ENCODE peak calls at places on chromosomes 1 and 21, in seven cellular contexts. One of them, this sample, is unnamed.

GRCh38 chr21:41186763-41187536 is 19.0 kb downstream of the BACE2 start:
- DNase-seq in EH: no peak
- DNase-seq in endodermal cell: peak; percentile 66
- DNase-seq in uterus: no peak
- DNase-seq in stimulated activated CD4-positive, alpha-beta T cell treated with anti-CD3 and anti-CD28 coated beads, Interleukin-1b, Interleukin-23, amount 100 ng/mL, for 24 hours: no peak
- DNase-seq in CD4-positive, CD25-positive, alpha-beta regulatory T cell: no peak
- DNase-seq in caudate nucleus: no peak
- DNase-seq in this sample: no peak

GRCh38 chr1:179310271-179310670 is 16.7 kb downstream of the SOAT1 start:
- DNase-seq in EH: peak; percentile 54
- DNase-seq in endodermal cell: no peak
- DNase-seq in uterus: no peak
- DNase-seq in stimulated activated CD4-positive, alpha-beta T cell treated with anti-CD3 and anti-CD28 coated beads, Interleukin-1b, Interleukin-23, amount 100 ng/mL, for 24 hours: no peak
- DNase-seq in CD4-positive, CD25-positive, alpha-beta regulatory T cell: no peak
- DNase-seq in caudate nucleus: no peak
- DNase-seq in this sample: no peak

GRCh38 chr1:115643636-115644035 is 1.9 kb downstream of the VANGL1 start:
- DNase-seq in EH: no peak
- DNase-seq in endodermal cell: peak; percentile 40
- DNase-seq in uterus: no peak
- DNase-seq in stimulated activated CD4-positive, alpha-beta T cell treated with anti-CD3 and anti-CD28 coated beads, Interleukin-1b, Interleukin-23, amount 100 ng/mL, for 24 hours: no peak
- DNase-seq in CD4-positive, CD25-positive, alpha-beta regulatory T cell: no peak
- DNase-seq in caudate nucleus: no peak
- DNase-seq in this sample: no peak

GRCh38 chr1:178918955-178919354 is 48.1 kb upstream of the ANGPTL1 start:
- DNase-seq in EH: no peak
- DNase-seq in endodermal cell: no peak
- DNase-seq in uterus: no peak
- DNase-seq in stimulated activated CD4-positive, alpha-beta T cell treated with anti-CD3 and anti-CD28 coated beads, Interleukin-1b, Interleukin-23, amount 100 ng/mL, for 24 hours: no peak
- DNase-seq in CD4-positive, CD25-positive, alpha-beta regulatory T cell: no peak
- DNase-seq in caudate nucleus: no peak
- DNase-seq in this sample: peak; percentile 27

GRCh38 chr1:97791251-97791650 is 129.6 kb downstream of the DPYD start:
- DNase-seq in EH: no peak
- DNase-seq in endodermal cell: no peak
- DNase-seq in uterus: no peak
- DNase-seq in stimulated activated CD4-positive, alpha-beta T cell treated with anti-CD3 and anti-CD28 coated beads, Interleukin-1b, Interleukin-23, amount 100 ng/mL, for 24 hours: no peak
- DNase-seq in CD4-positive, CD25-positive, alpha-beta regulatory T cell: peak; percentile 7
- DNase-seq in caudate nucleus: no peak
- DNase-seq in this sample: no peak

GRCh38 chr21:44063151-44063912 is 43.9 kb upstream of the PWP2 start:
- DNase-seq in EH: no peak
- DNase-seq in endodermal cell: no peak
- DNase-seq in uterus: no peak
- DNase-seq in stimulated activated CD4-positive, alpha-beta T cell treated with anti-CD3 and anti-CD28 coated beads, Interleukin-1b, Interleukin-23, amount 100 ng/mL, for 24 hours: no peak
- DNase-seq in CD4-positive, CD25-positive, alpha-beta regulatory T cell: no peak
- DNase-seq in caudate nucleus: no peak
- DNase-seq in this sample: no peak

GRCh38 chr1:41662656-41663437 is 178.4 kb upstream of the EDN2 start:
- DNase-seq in EH: peak; percentile 92
- DNase-seq in endodermal cell: peak; percentile 86
- DNase-seq in uterus: peak; percentile 55
- DNase-seq in stimulated activated CD4-positive, alpha-beta T cell treated with anti-CD3 and anti-CD28 coated beads, Interleukin-1b, Interleukin-23, amount 100 ng/mL, for 24 hours: no peak
- DNase-seq in CD4-positive, CD25-positive, alpha-beta regulatory T cell: no peak
- DNase-seq in caudate nucleus: no peak
- DNase-seq in this sample: peak; percentile 51

GRCh38 chr1:100810360-100810759 is 84.3 kb downstream of the EXTL2 start:
- DNase-seq in EH: no peak
- DNase-seq in endodermal cell: no peak
- DNase-seq in uterus: no peak
- DNase-seq in stimulated activated CD4-positive, alpha-beta T cell treated with anti-CD3 and anti-CD28 coated beads, Interleukin-1b, Interleukin-23, amount 100 ng/mL, for 24 hours: no peak
- DNase-seq in CD4-positive, CD25-positive, alpha-beta regulatory T cell: no peak
- DNase-seq in caudate nucleus: no peak
- DNase-seq in this sample: no peak

GRCh38 chr1:51897699-51898031 is 19.1 kb upstream of the NRDC start:
- DNase-seq in EH: peak; percentile 98
- DNase-seq in endodermal cell: no peak
- DNase-seq in uterus: no peak
- DNase-seq in stimulated activated CD4-positive, alpha-beta T cell treated with anti-CD3 and anti-CD28 coated beads, Interleukin-1b, Interleukin-23, amount 100 ng/mL, for 24 hours: no peak
- DNase-seq in CD4-positive, CD25-positive, alpha-beta regulatory T cell: no peak
- DNase-seq in caudate nucleus: no peak
- DNase-seq in this sample: no peak

GRCh38 chr1:226655251-226656163 is 83.6 kb downstream of the ITPKB start:
- DNase-seq in EH: peak; percentile 52
- DNase-seq in endodermal cell: peak; percentile 86
- DNase-seq in uterus: no peak
- DNase-seq in stimulated activated CD4-positive, alpha-beta T cell treated with anti-CD3 and anti-CD28 coated beads, Interleukin-1b, Interleukin-23, amount 100 ng/mL, for 24 hours: no peak
- DNase-seq in CD4-positive, CD25-positive, alpha-beta regulatory T cell: no peak
- DNase-seq in caudate nucleus: no peak
- DNase-seq in this sample: no peak

GRCh38 chr1:25504706-25505560 is 38.5 kb upstream of the LDLRAP1 start:
- DNase-seq in EH: peak; percentile 31
- DNase-seq in endodermal cell: peak; percentile 52
- DNase-seq in uterus: no peak
- DNase-seq in stimulated activated CD4-positive, alpha-beta T cell treated with anti-CD3 and anti-CD28 coated beads, Interleukin-1b, Interleukin-23, amount 100 ng/mL, for 24 hours: no peak
- DNase-seq in CD4-positive, CD25-positive, alpha-beta regulatory T cell: no peak
- DNase-seq in caudate nucleus: no peak
- DNase-seq in this sample: no peak

GRCh38 chr1:66323958-66324357 is 210.0 kb upstream of the SGIP1 start:
- DNase-seq in EH: no peak
- DNase-seq in endodermal cell: no peak
- DNase-seq in uterus: no peak
- DNase-seq in stimulated activated CD4-positive, alpha-beta T cell treated with anti-CD3 and anti-CD28 coated beads, Interleukin-1b, Interleukin-23, amount 100 ng/mL, for 24 hours: no peak
- DNase-seq in CD4-positive, CD25-positive, alpha-beta regulatory T cell: peak; percentile 8
- DNase-seq in caudate nucleus: no peak
- DNase-seq in this sample: no peak

GRCh38 chr1:224149733-224150132 is 33.3 kb upstream of the DEGS1 start:
- DNase-seq in EH: no peak
- DNase-seq in endodermal cell: no peak
- DNase-seq in uterus: no peak
- DNase-seq in stimulated activated CD4-positive, alpha-beta T cell treated with anti-CD3 and anti-CD28 coated beads, Interleukin-1b, Interleukin-23, amount 100 ng/mL, for 24 hours: no peak
- DNase-seq in CD4-positive, CD25-positive, alpha-beta regulatory T cell: no peak
- DNase-seq in caudate nucleus: no peak
- DNase-seq in this sample: no peak

GRCh38 chr1:154877370-154877974 is 7.4 kb upstream of the KCNN3 start:
- DNase-seq in EH: no peak
- DNase-seq in endodermal cell: peak; percentile 46
- DNase-seq in uterus: no peak
- DNase-seq in stimulated activated CD4-positive, alpha-beta T cell treated with anti-CD3 and anti-CD28 coated beads, Interleukin-1b, Interleukin-23, amount 100 ng/mL, for 24 hours: no peak
- DNase-seq in CD4-positive, CD25-positive, alpha-beta regulatory T cell: no peak
- DNase-seq in caudate nucleus: no peak
- DNase-seq in this sample: no peak

GRCh38 chr1:222732216-222733159 is 4.5 kb upstream of the FAM177B start:
- DNase-seq in EH: no peak
- DNase-seq in endodermal cell: no peak
- DNase-seq in uterus: no peak
- DNase-seq in stimulated activated CD4-positive, alpha-beta T cell treated with anti-CD3 and anti-CD28 coated beads, Interleukin-1b, Interleukin-23, amount 100 ng/mL, for 24 hours: no peak
- DNase-seq in CD4-positive, CD25-positive, alpha-beta regulatory T cell: peak; percentile 30
- DNase-seq in caudate nucleus: no peak
- DNase-seq in this sample: no peak

GRCh38 chr1:2232255-2232915 is 4.3 kb downstream of the SKI start:
- DNase-seq in EH: no peak
- DNase-seq in endodermal cell: no peak
- DNase-seq in uterus: no peak
- DNase-seq in stimulated activated CD4-positive, alpha-beta T cell treated with anti-CD3 and anti-CD28 coated beads, Interleukin-1b, Interleukin-23, amount 100 ng/mL, for 24 hours: no peak
- DNase-seq in CD4-positive, CD25-positive, alpha-beta regulatory T cell: no peak
- DNase-seq in caudate nucleus: no peak
- DNase-seq in this sample: no peak

GRCh38 chr1:41493117-41493536 is 8.6 kb upstream of the EDN2 start:
- DNase-seq in EH: peak; percentile 90
- DNase-seq in endodermal cell: no peak
- DNase-seq in uterus: no peak
- DNase-seq in stimulated activated CD4-positive, alpha-beta T cell treated with anti-CD3 and anti-CD28 coated beads, Interleukin-1b, Interleukin-23, amount 100 ng/mL, for 24 hours: no peak
- DNase-seq in CD4-positive, CD25-positive, alpha-beta regulatory T cell: no peak
- DNase-seq in caudate nucleus: no peak
- DNase-seq in this sample: no peak

GRCh38 chr1:25620211-25620610 is 3.6 kb downstream of the MAN1C1 start:
- DNase-seq in EH: no peak
- DNase-seq in endodermal cell: no peak
- DNase-seq in uterus: no peak
- DNase-seq in stimulated activated CD4-positive, alpha-beta T cell treated with anti-CD3 and anti-CD28 coated beads, Interleukin-1b, Interleukin-23, amount 100 ng/mL, for 24 hours: no peak
- DNase-seq in CD4-positive, CD25-positive, alpha-beta regulatory T cell: peak; percentile 35
- DNase-seq in caudate nucleus: no peak
- DNase-seq in this sample: no peak

GRCh38 chr1:1021010-1021845 is 1.3 kb downstream of the AGRN start:
- DNase-seq in EH: peak; percentile 87
- DNase-seq in endodermal cell: peak; percentile 70
- DNase-seq in uterus: peak; percentile 63
- DNase-seq in stimulated activated CD4-positive, alpha-beta T cell treated with anti-CD3 and anti-CD28 coated beads, Interleukin-1b, Interleukin-23, amount 100 ng/mL, for 24 hours: no peak
- DNase-seq in CD4-positive, CD25-positive, alpha-beta regulatory T cell: no peak
- DNase-seq in caudate nucleus: no peak
- DNase-seq in this sample: peak; percentile 80

GRCh38 chr1:56081151-56081550 is 498.2 kb downstream of the PLPP3 start:
- DNase-seq in EH: peak; percentile 94
- DNase-seq in endodermal cell: no peak
- DNase-seq in uterus: peak; percentile 64
- DNase-seq in stimulated activated CD4-positive, alpha-beta T cell treated with anti-CD3 and anti-CD28 coated beads, Interleukin-1b, Interleukin-23, amount 100 ng/mL, for 24 hours: no peak
- DNase-seq in CD4-positive, CD25-positive, alpha-beta regulatory T cell: no peak
- DNase-seq in caudate nucleus: no peak
- DNase-seq in this sample: peak; percentile 27

GRCh38 chr1:5993553-5994510 is 1.6 kb upstream of the NPHP4 start:
- DNase-seq in EH: no peak
- DNase-seq in endodermal cell: no peak
- DNase-seq in uterus: no peak
- DNase-seq in stimulated activated CD4-positive, alpha-beta T cell treated with anti-CD3 and anti-CD28 coated beads, Interleukin-1b, Interleukin-23, amount 100 ng/mL, for 24 hours: no peak
- DNase-seq in CD4-positive, CD25-positive, alpha-beta regulatory T cell: peak; percentile 61
- DNase-seq in caudate nucleus: no peak
- DNase-seq in this sample: no peak

GRCh38 chr1:219488275-219488674 is 124.6 kb downstream of the ZC3H11B start:
- DNase-seq in EH: no peak
- DNase-seq in endodermal cell: no peak
- DNase-seq in uterus: no peak
- DNase-seq in stimulated activated CD4-positive, alpha-beta T cell treated with anti-CD3 and anti-CD28 coated beads, Interleukin-1b, Interleukin-23, amount 100 ng/mL, for 24 hours: no peak
- DNase-seq in CD4-positive, CD25-positive, alpha-beta regulatory T cell: no peak
- DNase-seq in caudate nucleus: no peak
- DNase-seq in this sample: no peak

GRCh38 chr1:198936371-198937083 is 297.7 kb downstream of the PTPRC start:
- DNase-seq in EH: peak; percentile 64
- DNase-seq in endodermal cell: no peak
- DNase-seq in uterus: no peak
- DNase-seq in stimulated activated CD4-positive, alpha-beta T cell treated with anti-CD3 and anti-CD28 coated beads, Interleukin-1b, Interleukin-23, amount 100 ng/mL, for 24 hours: no peak
- DNase-seq in CD4-positive, CD25-positive, alpha-beta regulatory T cell: peak; percentile 27
- DNase-seq in caudate nucleus: no peak
- DNase-seq in this sample: no peak

GRCh38 chr1:3018051-3018471 is 3.2 kb upstream of the ACTRT2 start:
- DNase-seq in EH: no peak
- DNase-seq in endodermal cell: no peak
- DNase-seq in uterus: peak; percentile 11
- DNase-seq in stimulated activated CD4-positive, alpha-beta T cell treated with anti-CD3 and anti-CD28 coated beads, Interleukin-1b, Interleukin-23, amount 100 ng/mL, for 24 hours: no peak
- DNase-seq in CD4-positive, CD25-positive, alpha-beta regulatory T cell: no peak
- DNase-seq in caudate nucleus: no peak
- DNase-seq in this sample: no peak

GRCh38 chr1:111615874-111616715 is 3.5 kb upstream of the RAP1A start:
- DNase-seq in EH: no peak
- DNase-seq in endodermal cell: no peak
- DNase-seq in uterus: no peak
- DNase-seq in stimulated activated CD4-positive, alpha-beta T cell treated with anti-CD3 and anti-CD28 coated beads, Interleukin-1b, Interleukin-23, amount 100 ng/mL, for 24 hours: no peak
- DNase-seq in CD4-positive, CD25-positive, alpha-beta regulatory T cell: peak; percentile 81
- DNase-seq in caudate nucleus: no peak
- DNase-seq in this sample: no peak

GRCh38 chr1:148308832-148309458 is 156.9 kb upstream of the NBPF11 start:
- DNase-seq in EH: peak; percentile 20
- DNase-seq in endodermal cell: peak; percentile 49
- DNase-seq in uterus: no peak
- DNase-seq in stimulated activated CD4-positive, alpha-beta T cell treated with anti-CD3 and anti-CD28 coated beads, Interleukin-1b, Interleukin-23, amount 100 ng/mL, for 24 hours: no peak
- DNase-seq in CD4-positive, CD25-positive, alpha-beta regulatory T cell: no peak
- DNase-seq in caudate nucleus: no peak
- DNase-seq in this sample: no peak

GRCh38 chr1:244674446-244674845 is 21.5 kb downstream of the DESI2 start:
- DNase-seq in EH: no peak
- DNase-seq in endodermal cell: no peak
- DNase-seq in uterus: no peak
- DNase-seq in stimulated activated CD4-positive, alpha-beta T cell treated with anti-CD3 and anti-CD28 coated beads, Interleukin-1b, Interleukin-23, amount 100 ng/mL, for 24 hours: no peak
- DNase-seq in CD4-positive, CD25-positive, alpha-beta regulatory T cell: no peak
- DNase-seq in caudate nucleus: no peak
- DNase-seq in this sample: no peak

GRCh38 chr1:223016381-223016780 is 126.7 kb downstream of the TLR5 start:
- DNase-seq in EH: no peak
- DNase-seq in endodermal cell: no peak
- DNase-seq in uterus: no peak
- DNase-seq in stimulated activated CD4-positive, alpha-beta T cell treated with anti-CD3 and anti-CD28 coated beads, Interleukin-1b, Interleukin-23, amount 100 ng/mL, for 24 hours: no peak
- DNase-seq in CD4-positive, CD25-positive, alpha-beta regulatory T cell: no peak
- DNase-seq in caudate nucleus: no peak
- DNase-seq in this sample: no peak

GRCh38 chr1:6098303-6099215 is 52.9 kb downstream of the KCNAB2 start:
- DNase-seq in EH: peak; percentile 74
- DNase-seq in endodermal cell: no peak
- DNase-seq in uterus: peak; percentile 61
- DNase-seq in stimulated activated CD4-positive, alpha-beta T cell treated with anti-CD3 and anti-CD28 coated beads, Interleukin-1b, Interleukin-23, amount 100 ng/mL, for 24 hours: no peak
- DNase-seq in CD4-positive, CD25-positive, alpha-beta regulatory T cell: no peak
- DNase-seq in caudate nucleus: no peak
- DNase-seq in this sample: peak; percentile 49

GRCh38 chr1:153598309-153599172 is 14.4 kb downstream of the S100A16 start:
- DNase-seq in EH: peak; percentile 85
- DNase-seq in endodermal cell: peak; percentile 78
- DNase-seq in uterus: no peak
- DNase-seq in stimulated activated CD4-positive, alpha-beta T cell treated with anti-CD3 and anti-CD28 coated beads, Interleukin-1b, Interleukin-23, amount 100 ng/mL, for 24 hours: no peak
- DNase-seq in CD4-positive, CD25-positive, alpha-beta regulatory T cell: peak; percentile 76
- DNase-seq in caudate nucleus: no peak
- DNase-seq in this sample: no peak

GRCh38 chr21:44700101-44701022 is 3.4 kb downstream of the KRTAP10-12 start:
- DNase-seq in EH: no peak
- DNase-seq in endodermal cell: peak; percentile 53
- DNase-seq in uterus: no peak
- DNase-seq in stimulated activated CD4-positive, alpha-beta T cell treated with anti-CD3 and anti-CD28 coated beads, Interleukin-1b, Interleukin-23, amount 100 ng/mL, for 24 hours: no peak
- DNase-seq in CD4-positive, CD25-positive, alpha-beta regulatory T cell: no peak
- DNase-seq in caudate nucleus: no peak
- DNase-seq in this sample: no peak

GRCh38 chr1:35220976-35221375 is 28.0 kb upstream of the SFPQ start:
- DNase-seq in EH: peak; percentile 12
- DNase-seq in endodermal cell: peak; percentile 74
- DNase-seq in uterus: no peak
- DNase-seq in stimulated activated CD4-positive, alpha-beta T cell treated with anti-CD3 and anti-CD28 coated beads, Interleukin-1b, Interleukin-23, amount 100 ng/mL, for 24 hours: no peak
- DNase-seq in CD4-positive, CD25-positive, alpha-beta regulatory T cell: peak; percentile 34
- DNase-seq in caudate nucleus: no peak
- DNase-seq in this sample: no peak

GRCh38 chr1:154427173-154428139 is 22.3 kb downstream of the IL6R start:
- DNase-seq in EH: no peak
- DNase-seq in endodermal cell: peak; percentile 38
- DNase-seq in uterus: peak; percentile 64
- DNase-seq in stimulated activated CD4-positive, alpha-beta T cell treated with anti-CD3 and anti-CD28 coated beads, Interleukin-1b, Interleukin-23, amount 100 ng/mL, for 24 hours: no peak
- DNase-seq in CD4-positive, CD25-positive, alpha-beta regulatory T cell: no peak
- DNase-seq in caudate nucleus: no peak
- DNase-seq in this sample: peak; percentile 73

GRCh38 chr1:20383631-20384030 is 93.0 kb downstream of the VWA5B1 start:
- DNase-seq in EH: no peak
- DNase-seq in endodermal cell: peak; percentile 34
- DNase-seq in uterus: no peak
- DNase-seq in stimulated activated CD4-positive, alpha-beta T cell treated with anti-CD3 and anti-CD28 coated beads, Interleukin-1b, Interleukin-23, amount 100 ng/mL, for 24 hours: no peak
- DNase-seq in CD4-positive, CD25-positive, alpha-beta regulatory T cell: no peak
- DNase-seq in caudate nucleus: no peak
- DNase-seq in this sample: no peak